ENCODE peak calls at places on chromosomes 1 and 21, in seven cellular contexts. Z, R, O, E, S, F and B are unnamed samples.

GRCh38 chr1:11320153-11320936 is 47.3 kb downstream of the UBIAD1 start:
- DNase-seq in Z (no peak), R (peak; percentile 19), O (peak; percentile 39), E (no peak), S (no peak), F (peak; percentile 81), B (no peak)

GRCh38 chr1:167454929-167455785 is 63.2 kb downstream of the CD247 start:
- DNase-seq in Z (peak; percentile 27), R (peak; percentile 82), O (peak; percentile 46), E (peak; percentile 45), S (peak; percentile 73), F (peak; percentile 79), B (peak; percentile 56)

GRCh38 chr1:106680922-106681321 is 375.6 kb upstream of the PRMT6 start:
- DNase-seq in Z (no peak), R (no peak), O (no peak), E (no peak), S (no peak), F (no peak), B (no peak)

GRCh38 chr1:180611016-180611930 is 20.5 kb upstream of the XPR1 start:
- DNase-seq in Z (peak; percentile 88), R (no peak), O (peak; percentile 58), E (peak; percentile 5), S (no peak), F (peak; percentile 15), B (no peak)

GRCh38 chr1:78333426-78334012 is 157.3 kb upstream of the PTGFR start:
- DNase-seq in Z (peak; percentile 11), R (no peak), O (peak; percentile 43), E (no peak), S (no peak), F (no peak), B (peak; percentile 47)

GRCh38 chr1:186476306-186477040 is 15.6 kb upstream of the PDC start:
- DNase-seq in Z (no peak), R (no peak), O (peak; percentile 86), E (no peak), S (no peak), F (no peak), B (no peak)

GRCh38 chr1:43430831-43431230 is 22.9 kb downstream of the HYI start:
- DNase-seq in Z (no peak), R (no peak), O (no peak), E (no peak), S (no peak), F (no peak), B (no peak)

GRCh38 chr1:11473635-11474034 is 5.3 kb upstream of the DISP3 start:
- DNase-seq in Z (peak; percentile 21), R (peak; percentile 10), O (peak; percentile 44), E (peak; percentile 8), S (no peak), F (no peak), B (peak; percentile 19)

GRCh38 chr1:150836129-150836773 is 28.2 kb upstream of the CTSK start:
- DNase-seq in Z (no peak), R (no peak), O (peak; percentile 58), E (no peak), S (no peak), F (peak; percentile 34), B (no peak)

GRCh38 chr1:5798151-5798730 is 194.0 kb downstream of the NPHP4 start:
- DNase-seq in Z (no peak), R (no peak), O (no peak), E (no peak), S (no peak), F (no peak), B (no peak)

GRCh38 chr1:21520899-21521716 is 11.9 kb downstream of the ALPL start:
- DNase-seq in Z (peak; percentile 82), R (no peak), O (no peak), E (no peak), S (no peak), F (no peak), B (no peak)

GRCh38 chr21:34883501-34884271 is 165.4 kb downstream of the RUNX1 start:
- DNase-seq in Z (peak; percentile 56), R (no peak), O (peak; percentile 46), E (no peak), S (no peak), F (no peak), B (peak; percentile 52)

GRCh38 chr1:172002725-172003345 is 161.5 kb downstream of the DNM3 start:
- DNase-seq in Z (peak; percentile 34), R (peak; percentile 32), O (peak; percentile 79), E (no peak), S (no peak), F (no peak), B (peak; percentile 61)

GRCh38 chr1:10973552-10973951 is 38.9 kb upstream of the TARDBP start:
- DNase-seq in Z (no peak), R (no peak), O (no peak), E (no peak), S (peak; percentile 68), F (no peak), B (no peak)

GRCh38 chr1:99424087-99424486 is 159.8 kb downstream of the PLPPR4 start:
- DNase-seq in Z (no peak), R (no peak), O (no peak), E (no peak), S (no peak), F (no peak), B (no peak)

GRCh38 chr1:194013561-194013960 is 827.1 kb upstream of the B3GALT2 start:
- DNase-seq in Z (no peak), R (no peak), O (no peak), E (no peak), S (no peak), F (no peak), B (no peak)

GRCh38 chr21:26572668-26573381 is at the start of gene CYYR1:
- DNase-seq in Z (no peak), R (no peak), O (peak; percentile 58), E (no peak), S (peak; percentile 30), F (no peak), B (no peak)